ENCODE peak calls at places on chromosomes 2 and 18, in six cellular contexts. One of them, this sample, is unnamed.

GRCh38 chr2:71460056-71460455 is 6.7 kb downstream of the DYSF start:
- DNase-seq in AG04450: no peak
- DNase-seq in fibroblast of lung: no peak
- DNase-seq in H9: no peak
- DNase-seq in coronary artery: no peak
- DNase-seq in spleen: no peak
- DNase-seq in this sample: no peak

GRCh38 chr2:231294578-231295362 is 96.3 kb downstream of the ARMC9 start:
- DNase-seq in spleen: no peak
- DNase-seq in fibroblast of lung: no peak
- DNase-seq in H9: no peak
- DNase-seq in coronary artery: no peak
- DNase-seq in AG04450: no peak
- DNase-seq in this sample: no peak

GRCh38 chr2:152379089-152379488 is 44.1 kb downstream of the FMNL2 start:
- DNase-seq in AG04450: no peak
- DNase-seq in fibroblast of lung: no peak
- DNase-seq in spleen: no peak
- DNase-seq in H9: no peak
- DNase-seq in coronary artery: no peak
- DNase-seq in this sample: no peak

GRCh38 chr2:120732506-120733237 is 3.0 kb upstream of the GLI2 start:
- DNase-seq in coronary artery: peak; percentile 65
- DNase-seq in AG04450: no peak
- DNase-seq in spleen: peak; percentile 64
- DNase-seq in H9: no peak
- DNase-seq in fibroblast of lung: no peak
- DNase-seq in this sample: no peak

GRCh38 chr2:180202591-180202990 is 195.5 kb upstream of the CWC22 start:
- DNase-seq in AG04450: no peak
- DNase-seq in fibroblast of lung: peak; percentile 34
- DNase-seq in spleen: no peak
- DNase-seq in H9: no peak
- DNase-seq in coronary artery: no peak
- DNase-seq in this sample: no peak

GRCh38 chr2:11833601-11834000 is 87.2 kb downstream of the LPIN1 start:
- DNase-seq in AG04450: peak; percentile 15
- DNase-seq in H9: no peak
- DNase-seq in fibroblast of lung: no peak
- DNase-seq in coronary artery: no peak
- DNase-seq in spleen: no peak
- DNase-seq in this sample: no peak

GRCh38 chr2:31467426-31467825 is 52.9 kb upstream of the XDH start:
- DNase-seq in spleen: no peak
- DNase-seq in coronary artery: no peak
- DNase-seq in fibroblast of lung: no peak
- DNase-seq in H9: no peak
- DNase-seq in AG04450: no peak
- DNase-seq in this sample: no peak

GRCh38 chr2:201964631-201965206 is 68.9 kb upstream of the FZD7 start:
- DNase-seq in AG04450: no peak
- DNase-seq in fibroblast of lung: peak; percentile 28
- DNase-seq in coronary artery: no peak
- DNase-seq in H9: no peak
- DNase-seq in spleen: no peak
- DNase-seq in this sample: no peak

GRCh38 chr2:53021285-53021684 is 746.3 kb upstream of the CHAC2 start:
- DNase-seq in fibroblast of lung: peak; percentile 52
- DNase-seq in AG04450: peak; percentile 62
- DNase-seq in spleen: no peak
- DNase-seq in H9: no peak
- DNase-seq in coronary artery: no peak
- DNase-seq in this sample: no peak

GRCh38 chr2:7685342-7686015 is 768.3 kb downstream of the RNF144A start:
- DNase-seq in fibroblast of lung: peak; percentile 6
- DNase-seq in coronary artery: no peak
- DNase-seq in spleen: no peak
- DNase-seq in H9: no peak
- DNase-seq in AG04450: no peak
- DNase-seq in this sample: no peak

GRCh38 chr2:110978871-110979833 is 141.6 kb upstream of the BCL2L11 start:
- DNase-seq in coronary artery: no peak
- DNase-seq in fibroblast of lung: no peak
- DNase-seq in H9: no peak
- DNase-seq in spleen: no peak
- DNase-seq in AG04450: no peak
- DNase-seq in this sample: no peak

GRCh38 chr2:104468846-104469245 is 385.1 kb upstream of the POU3F3 start:
- DNase-seq in H9: no peak
- DNase-seq in spleen: no peak
- DNase-seq in AG04450: no peak
- DNase-seq in coronary artery: no peak
- DNase-seq in fibroblast of lung: no peak
- DNase-seq in this sample: no peak

GRCh38 chr2:117085256-117085655 is 729.2 kb upstream of the DDX18 start:
- DNase-seq in coronary artery: no peak
- DNase-seq in H9: no peak
- DNase-seq in fibroblast of lung: no peak
- DNase-seq in spleen: no peak
- DNase-seq in AG04450: no peak
- DNase-seq in this sample: no peak

GRCh38 chr2:10086950-10087349 is 6.7 kb upstream of the CYS1 start:
- DNase-seq in spleen: no peak
- DNase-seq in AG04450: no peak
- DNase-seq in coronary artery: no peak
- DNase-seq in H9: no peak
- DNase-seq in fibroblast of lung: no peak
- DNase-seq in this sample: no peak

GRCh38 chr2:193476171-193476800 is 1281.6 kb upstream of the TMEFF2 start:
- DNase-seq in AG04450: no peak
- DNase-seq in spleen: no peak
- DNase-seq in coronary artery: no peak
- DNase-seq in H9: no peak
- DNase-seq in fibroblast of lung: no peak
- DNase-seq in this sample: no peak

GRCh38 chr2:113103958-113104627 is 23.3 kb upstream of the IL1RN start:
- DNase-seq in H9: no peak
- DNase-seq in spleen: no peak
- DNase-seq in fibroblast of lung: no peak
- DNase-seq in AG04450: no peak
- DNase-seq in coronary artery: peak; percentile 56
- DNase-seq in this sample: no peak

GRCh38 chr2:195388024-195388423 is 269.0 kb upstream of the SLC39A10 start:
- DNase-seq in AG04450: no peak
- DNase-seq in coronary artery: no peak
- DNase-seq in spleen: no peak
- DNase-seq in fibroblast of lung: no peak
- DNase-seq in H9: no peak
- DNase-seq in this sample: no peak

GRCh38 chr18:59669872-59670657 is 27.2 kb downstream of the CCBE1 start:
- DNase-seq in fibroblast of lung: peak; percentile 76
- DNase-seq in spleen: no peak
- DNase-seq in H9: no peak
- DNase-seq in coronary artery: no peak
- DNase-seq in AG04450: peak; percentile 37
- DNase-seq in this sample: no peak

GRCh38 chr2:176584333-176584732 is 315.1 kb downstream of the MTX2 start:
- DNase-seq in coronary artery: no peak
- DNase-seq in AG04450: no peak
- DNase-seq in spleen: no peak
- DNase-seq in H9: no peak
- DNase-seq in fibroblast of lung: no peak
- DNase-seq in this sample: no peak

GRCh38 chr18:31976242-31976641 is 33.3 kb upstream of the TRAPPC8 start:
- DNase-seq in coronary artery: no peak
- DNase-seq in fibroblast of lung: no peak
- DNase-seq in H9: no peak
- DNase-seq in spleen: no peak
- DNase-seq in AG04450: no peak
- DNase-seq in this sample: no peak

GRCh38 chr2:70103531-70104061 is 16.3 kb downstream of the PCBP1 start:
- DNase-seq in H9: no peak
- DNase-seq in spleen: no peak
- DNase-seq in AG04450: no peak
- DNase-seq in fibroblast of lung: no peak
- DNase-seq in coronary artery: no peak
- DNase-seq in this sample: no peak

GRCh38 chr2:162118166-162119031 is 33.6 kb downstream of the GCG start:
- DNase-seq in spleen: no peak
- DNase-seq in H9: no peak
- DNase-seq in fibroblast of lung: peak; percentile 35
- DNase-seq in coronary artery: no peak
- DNase-seq in AG04450: peak; percentile 13
- DNase-seq in this sample: peak; percentile 58

DNA sequence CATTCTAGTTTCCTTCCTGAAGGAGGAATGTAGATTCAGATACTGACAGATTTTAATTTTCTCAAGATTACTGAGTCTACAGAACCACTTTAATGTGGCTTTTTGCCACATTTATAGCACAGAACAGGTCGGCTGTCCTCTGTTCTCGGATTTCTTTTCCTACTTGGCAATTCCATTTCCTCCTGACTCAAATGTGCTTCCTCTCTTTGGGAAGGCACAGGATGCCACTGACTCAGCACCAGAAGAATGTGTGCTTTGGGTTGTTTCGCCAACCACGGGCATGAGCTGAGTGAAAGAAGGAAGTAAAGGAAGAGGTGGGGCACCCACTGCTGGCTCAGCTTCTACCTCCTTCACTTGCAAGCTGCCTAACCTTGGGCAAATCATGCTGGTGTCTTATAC is 970.6 kb upstream of the ACVR2A start:
- DNase-seq in fibroblast of lung: peak; percentile 66
- DNase-seq in AG04450: no peak
- DNase-seq in spleen: no peak
- DNase-seq in H9: no peak
- DNase-seq in coronary artery: no peak
- DNase-seq in this sample: no peak
- TF ChIP-seq CTCF in fibroblast of lung: no peak
- TF ChIP-seq CTCF in AG04450: no peak
- TF ChIP-seq CTCF in spleen: no peak
- TF ChIP-seq CTCF in H9: no peak
- TF ChIP-seq CTCF in coronary artery: no peak
- TF ChIP-seq CTCF in this sample: no peak

GRCh38 chr18:77001041-77001440 is 131.5 kb downstream of the MBP start:
- DNase-seq in AG04450: no peak
- DNase-seq in coronary artery: no peak
- DNase-seq in spleen: no peak
- DNase-seq in fibroblast of lung: no peak
- DNase-seq in H9: no peak
- DNase-seq in this sample: no peak
- H3K27ac ChIP-seq in AG04450: no peak overlapping the region
- H3K27ac ChIP-seq in coronary artery: no peak overlapping the region
- H3K27ac ChIP-seq in spleen: no peak overlapping the region
- H3K27ac ChIP-seq in fibroblast of lung: no peak overlapping the region
- H3K27ac ChIP-seq in H9: no peak overlapping the region
- H3K27ac ChIP-seq in this sample: no peak overlapping the region

DNA sequence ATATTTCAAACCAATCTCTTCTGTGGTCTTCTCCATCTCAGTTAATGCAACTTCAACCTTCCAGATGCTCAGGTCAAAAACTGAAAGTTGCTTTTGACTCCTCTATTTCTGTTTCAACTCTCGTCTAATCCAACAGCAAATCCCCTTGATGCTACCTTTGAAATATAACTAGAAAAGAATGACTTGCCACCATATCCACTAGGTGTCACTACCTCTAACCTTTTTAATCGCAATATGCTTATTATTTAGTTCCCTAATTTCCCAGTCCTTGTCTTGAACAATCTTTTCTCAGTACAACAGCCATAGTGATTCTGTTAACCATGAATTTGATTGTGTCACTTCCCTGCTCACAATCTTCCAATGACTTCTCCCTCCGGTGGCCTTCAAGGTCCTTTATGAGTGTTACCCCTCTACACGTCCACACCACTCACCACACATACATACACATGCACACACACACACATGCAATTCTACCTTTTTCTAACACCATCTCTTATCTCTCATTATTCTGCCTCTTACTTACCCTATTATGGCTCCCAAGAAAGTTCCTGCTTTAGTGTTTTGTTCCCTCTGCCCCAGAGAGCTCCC is 245.5 kb upstream of the KCNJ3 start:
- DNase-seq in H9: no peak
- DNase-seq in spleen: no peak
- DNase-seq in AG04450: no peak
- DNase-seq in fibroblast of lung: peak; percentile 31
- DNase-seq in coronary artery: no peak
- DNase-seq in this sample: no peak
- TF ChIP-seq CTCF in H9: peak; percentile 66
- TF ChIP-seq CTCF in spleen: no peak
- TF ChIP-seq CTCF in AG04450: no peak
- TF ChIP-seq CTCF in fibroblast of lung: peak; percentile 42
- TF ChIP-seq CTCF in coronary artery: peak; percentile 12
- TF ChIP-seq CTCF in this sample: peak; percentile 34

GRCh38 chr2:146323564-146323963 is 1521.3 kb upstream of the ACVR2A start:
- DNase-seq in fibroblast of lung: peak; percentile 11
- DNase-seq in AG04450: no peak
- DNase-seq in spleen: no peak
- DNase-seq in H9: no peak
- DNase-seq in coronary artery: no peak
- DNase-seq in this sample: no peak

GRCh38 chr2:146317959-146318358 is 1526.9 kb upstream of the ACVR2A start:
- DNase-seq in AG04450: peak; percentile 63
- DNase-seq in coronary artery: no peak
- DNase-seq in spleen: no peak
- DNase-seq in H9: no peak
- DNase-seq in fibroblast of lung: peak; percentile 85
- DNase-seq in this sample: no peak

GRCh38 chr2:146324954-146325353 is 1519.9 kb upstream of the ACVR2A start:
- DNase-seq in H9: no peak
- DNase-seq in coronary artery: no peak
- DNase-seq in fibroblast of lung: peak; percentile 37
- DNase-seq in AG04450: peak; percentile 13
- DNase-seq in spleen: no peak
- DNase-seq in this sample: no peak

DNA sequence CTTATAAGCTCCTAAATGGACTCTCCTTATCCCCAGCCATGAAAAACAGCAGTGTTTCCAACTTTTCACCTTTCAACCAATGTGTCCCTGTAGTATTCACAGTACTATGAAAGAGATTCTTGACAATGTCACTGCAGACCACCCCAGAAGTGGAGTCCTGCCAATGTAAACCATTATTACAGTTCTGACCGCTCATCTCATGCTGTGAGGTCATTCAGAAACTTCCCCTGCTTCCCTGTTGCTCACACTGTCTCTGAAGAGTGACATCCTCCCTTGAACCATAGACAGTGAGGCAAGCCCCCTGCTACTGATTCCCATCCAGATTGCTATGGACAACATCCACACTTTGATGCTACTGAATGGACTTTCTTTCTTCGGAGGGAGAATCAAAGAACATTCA is 1523.7 kb upstream of the ACVR2A start:
- DNase-seq in spleen: no peak
- DNase-seq in fibroblast of lung: peak; percentile 42
- DNase-seq in coronary artery: no peak
- DNase-seq in H9: no peak
- DNase-seq in AG04450: no peak
- DNase-seq in this sample: no peak
- H3K27ac ChIP-seq in spleen: no peak overlapping the region
- H3K27ac ChIP-seq in fibroblast of lung: no peak overlapping the region
- H3K27ac ChIP-seq in coronary artery: no peak overlapping the region
- H3K27ac ChIP-seq in H9: no peak overlapping the region
- H3K27ac ChIP-seq in AG04450: no peak overlapping the region
- H3K27ac ChIP-seq in this sample: no peak overlapping the region

GRCh38 chr2:23404426-23404825 is 19.4 kb downstream of the KLHL29 start:
- DNase-seq in H9: peak; percentile 49
- DNase-seq in coronary artery: peak; percentile 29
- DNase-seq in fibroblast of lung: peak; percentile 82
- DNase-seq in AG04450: peak; percentile 57
- DNase-seq in spleen: peak; percentile 43
- DNase-seq in this sample: no peak
- TF ChIP-seq CTCF in H9: peak; percentile 34
- TF ChIP-seq CTCF in coronary artery: no peak
- TF ChIP-seq CTCF in fibroblast of lung: peak; percentile 39
- TF ChIP-seq CTCF in AG04450: peak; percentile 30
- TF ChIP-seq CTCF in spleen: no peak
- TF ChIP-seq CTCF in this sample: peak; percentile 45

This sample was measured in dorsolateral prefrontal cortex.